ENCODE peak calls at places on chromosomes 2 and 18, in nine cellular contexts. One of them, this sample, is unnamed.

GRCh38 chr2:88657131-88657530 is 29.9 kb upstream of the EIF2AK3 start:
- DNase-seq in HL-60: no peak
- DNase-seq in kidney: no peak
- DNase-seq in WERI-Rb-1: no peak
- DNase-seq in choroid plexus epithelial cell: peak; percentile 44
- DNase-seq in lower lobe of right lung: no peak
- DNase-seq in brain microvascular endothelial cell: peak; percentile 45
- DNase-seq in foreskin fibroblast: no peak
- DNase-seq in right lobe of liver: no peak
- DNase-seq in this sample: no peak

GRCh38 chr2:28424799-28425492 is 32.3 kb downstream of the FOSL2 start:
- DNase-seq in kidney: no peak
- DNase-seq in WERI-Rb-1: no peak
- DNase-seq in brain microvascular endothelial cell: no peak
- DNase-seq in right lobe of liver: no peak
- DNase-seq in choroid plexus epithelial cell: no peak
- DNase-seq in foreskin fibroblast: no peak
- DNase-seq in HL-60: no peak
- DNase-seq in lower lobe of right lung: no peak
- DNase-seq in this sample: no peak

GRCh38 chr2:222655748-222656543 is at the start of gene FARSB:
- DNase-seq in right lobe of liver: peak; percentile 97
- DNase-seq in WERI-Rb-1: peak; percentile 95
- DNase-seq in brain microvascular endothelial cell: peak; percentile 91
- DNase-seq in choroid plexus epithelial cell: peak; percentile 97
- DNase-seq in kidney: peak; percentile 97
- DNase-seq in foreskin fibroblast: peak; percentile 93
- DNase-seq in lower lobe of right lung: peak; percentile 98
- DNase-seq in HL-60: peak; percentile 95
- DNase-seq in this sample: peak; percentile 98

GRCh38 chr2:121721926-121722325 is 14.7 kb downstream of the NIFK start:
- DNase-seq in foreskin fibroblast: peak; percentile 83
- DNase-seq in lower lobe of right lung: no peak
- DNase-seq in right lobe of liver: no peak
- DNase-seq in WERI-Rb-1: no peak
- DNase-seq in choroid plexus epithelial cell: peak; percentile 85
- DNase-seq in brain microvascular endothelial cell: peak; percentile 70
- DNase-seq in kidney: no peak
- DNase-seq in HL-60: no peak
- DNase-seq in this sample: peak; percentile 14

GRCh38 chr2:10591207-10591606 is 98.6 kb downstream of the NOL10 start:
- DNase-seq in kidney: no peak
- DNase-seq in brain microvascular endothelial cell: peak; percentile 16
- DNase-seq in HL-60: peak; percentile 7
- DNase-seq in choroid plexus epithelial cell: peak; percentile 58
- DNase-seq in foreskin fibroblast: no peak
- DNase-seq in right lobe of liver: no peak
- DNase-seq in lower lobe of right lung: no peak
- DNase-seq in WERI-Rb-1: no peak
- DNase-seq in this sample: peak; percentile 76

GRCh38 chr2:131058905-131059304 is 34.4 kb downstream of the FAM168B start:
- DNase-seq in lower lobe of right lung: no peak
- DNase-seq in right lobe of liver: no peak
- DNase-seq in foreskin fibroblast: no peak
- DNase-seq in WERI-Rb-1: no peak
- DNase-seq in choroid plexus epithelial cell: no peak
- DNase-seq in HL-60: no peak
- DNase-seq in brain microvascular endothelial cell: no peak
- DNase-seq in kidney: no peak
- DNase-seq in this sample: no peak

GRCh38 chr2:118168606-118169005 is 80.3 kb downstream of the INSIG2 start:
- DNase-seq in lower lobe of right lung: no peak
- DNase-seq in foreskin fibroblast: no peak
- DNase-seq in right lobe of liver: no peak
- DNase-seq in WERI-Rb-1: no peak
- DNase-seq in kidney: no peak
- DNase-seq in HL-60: no peak
- DNase-seq in choroid plexus epithelial cell: no peak
- DNase-seq in brain microvascular endothelial cell: no peak
- DNase-seq in this sample: peak; percentile 29

GRCh38 chr2:168874368-168875005 is 15.7 kb downstream of the SPC25 start:
- DNase-seq in foreskin fibroblast: no peak
- DNase-seq in brain microvascular endothelial cell: no peak
- DNase-seq in choroid plexus epithelial cell: no peak
- DNase-seq in kidney: no peak
- DNase-seq in right lobe of liver: no peak
- DNase-seq in HL-60: no peak
- DNase-seq in WERI-Rb-1: no peak
- DNase-seq in lower lobe of right lung: no peak
- DNase-seq in this sample: no peak

GRCh38 chr2:235573331-235574221 is 79.7 kb downstream of the AGAP1 start:
- DNase-seq in WERI-Rb-1: no peak
- DNase-seq in lower lobe of right lung: no peak
- DNase-seq in foreskin fibroblast: no peak
- DNase-seq in choroid plexus epithelial cell: no peak
- DNase-seq in brain microvascular endothelial cell: no peak
- DNase-seq in HL-60: no peak
- DNase-seq in right lobe of liver: peak; percentile 26
- DNase-seq in kidney: peak; percentile 81
- DNase-seq in this sample: no peak

GRCh38 chr2:30862054-30862651 is 54.9 kb upstream of the CAPN13 start:
- DNase-seq in right lobe of liver: no peak
- DNase-seq in kidney: no peak
- DNase-seq in choroid plexus epithelial cell: peak; percentile 87
- DNase-seq in foreskin fibroblast: peak; percentile 64
- DNase-seq in brain microvascular endothelial cell: peak; percentile 76
- DNase-seq in lower lobe of right lung: peak; percentile 59
- DNase-seq in WERI-Rb-1: peak; percentile 80
- DNase-seq in HL-60: peak; percentile 74
- DNase-seq in this sample: peak; percentile 85

GRCh38 chr2:7256377-7256776 is 339.2 kb downstream of the RNF144A start:
- DNase-seq in WERI-Rb-1: no peak
- DNase-seq in kidney: no peak
- DNase-seq in right lobe of liver: no peak
- DNase-seq in foreskin fibroblast: no peak
- DNase-seq in lower lobe of right lung: no peak
- DNase-seq in brain microvascular endothelial cell: no peak
- DNase-seq in choroid plexus epithelial cell: no peak
- DNase-seq in HL-60: no peak
- DNase-seq in this sample: no peak

GRCh38 chr2:3459185-3460015 is 59.9 kb downstream of the ADI1 start:
- DNase-seq in WERI-Rb-1: peak; percentile 56
- DNase-seq in right lobe of liver: no peak
- DNase-seq in lower lobe of right lung: peak; percentile 85
- DNase-seq in HL-60: no peak
- DNase-seq in foreskin fibroblast: no peak
- DNase-seq in brain microvascular endothelial cell: no peak
- DNase-seq in choroid plexus epithelial cell: no peak
- DNase-seq in kidney: no peak
- DNase-seq in this sample: no peak

GRCh38 chr18:78178812-78179211 is 800.8 kb upstream of the SALL3 start:
- DNase-seq in lower lobe of right lung: no peak
- DNase-seq in kidney: no peak
- DNase-seq in choroid plexus epithelial cell: no peak
- DNase-seq in WERI-Rb-1: no peak
- DNase-seq in HL-60: no peak
- DNase-seq in brain microvascular endothelial cell: no peak
- DNase-seq in right lobe of liver: no peak
- DNase-seq in foreskin fibroblast: no peak
- DNase-seq in this sample: no peak

GRCh38 chr18:78169487-78169886 is 810.1 kb upstream of the SALL3 start:
- DNase-seq in foreskin fibroblast: no peak
- DNase-seq in choroid plexus epithelial cell: no peak
- DNase-seq in right lobe of liver: no peak
- DNase-seq in lower lobe of right lung: no peak
- DNase-seq in WERI-Rb-1: no peak
- DNase-seq in HL-60: no peak
- DNase-seq in kidney: no peak
- DNase-seq in brain microvascular endothelial cell: no peak
- DNase-seq in this sample: no peak

GRCh38 chr18:78171954-78172353 is 807.7 kb upstream of the SALL3 start:
- DNase-seq in HL-60: no peak
- DNase-seq in kidney: no peak
- DNase-seq in brain microvascular endothelial cell: no peak
- DNase-seq in choroid plexus epithelial cell: no peak
- DNase-seq in foreskin fibroblast: no peak
- DNase-seq in right lobe of liver: no peak
- DNase-seq in WERI-Rb-1: no peak
- DNase-seq in lower lobe of right lung: no peak
- DNase-seq in this sample: no peak

GRCh38 chr18:78174737-78175136 is 804.9 kb upstream of the SALL3 start:
- DNase-seq in choroid plexus epithelial cell: no peak
- DNase-seq in HL-60: no peak
- DNase-seq in lower lobe of right lung: no peak
- DNase-seq in kidney: no peak
- DNase-seq in right lobe of liver: no peak
- DNase-seq in foreskin fibroblast: no peak
- DNase-seq in brain microvascular endothelial cell: no peak
- DNase-seq in WERI-Rb-1: no peak
- DNase-seq in this sample: no peak
- TF ChIP-seq CTCF in choroid plexus epithelial cell: no peak
- TF ChIP-seq CTCF in HL-60: no peak
- TF ChIP-seq CTCF in lower lobe of right lung: no peak
- TF ChIP-seq CTCF in kidney: no peak
- TF ChIP-seq CTCF in right lobe of liver: no peak
- TF ChIP-seq CTCF in foreskin fibroblast: no peak
- TF ChIP-seq CTCF in brain microvascular endothelial cell: no peak
- TF ChIP-seq CTCF in WERI-Rb-1: no peak
- TF ChIP-seq CTCF in this sample: no peak

GRCh38 chr2:190810981-190811587 is 69.5 kb upstream of the GLS start:
- DNase-seq in kidney: no peak
- DNase-seq in HL-60: no peak
- DNase-seq in choroid plexus epithelial cell: no peak
- DNase-seq in foreskin fibroblast: no peak
- DNase-seq in lower lobe of right lung: no peak
- DNase-seq in right lobe of liver: no peak
- DNase-seq in brain microvascular endothelial cell: no peak
- DNase-seq in WERI-Rb-1: no peak
- DNase-seq in this sample: no peak

GRCh38 chr2:190809876-190810525 is 70.6 kb upstream of the GLS start:
- DNase-seq in foreskin fibroblast: no peak
- DNase-seq in lower lobe of right lung: no peak
- DNase-seq in brain microvascular endothelial cell: no peak
- DNase-seq in WERI-Rb-1: no peak
- DNase-seq in choroid plexus epithelial cell: no peak
- DNase-seq in HL-60: no peak
- DNase-seq in kidney: no peak
- DNase-seq in right lobe of liver: no peak
- DNase-seq in this sample: no peak

GRCh38 chr2:190812506-190813294 is 67.9 kb upstream of the GLS start:
- DNase-seq in kidney: no peak
- DNase-seq in WERI-Rb-1: no peak
- DNase-seq in choroid plexus epithelial cell: peak; percentile 79
- DNase-seq in lower lobe of right lung: no peak
- DNase-seq in brain microvascular endothelial cell: peak; percentile 40
- DNase-seq in HL-60: no peak
- DNase-seq in foreskin fibroblast: peak; percentile 40
- DNase-seq in right lobe of liver: no peak
- DNase-seq in this sample: no peak

GRCh38 chr2:190805843-190806242 is 74.8 kb upstream of the GLS start:
- DNase-seq in choroid plexus epithelial cell: no peak
- DNase-seq in foreskin fibroblast: no peak
- DNase-seq in lower lobe of right lung: no peak
- DNase-seq in right lobe of liver: no peak
- DNase-seq in WERI-Rb-1: no peak
- DNase-seq in HL-60: no peak
- DNase-seq in kidney: no peak
- DNase-seq in brain microvascular endothelial cell: no peak
- DNase-seq in this sample: no peak

DNA sequence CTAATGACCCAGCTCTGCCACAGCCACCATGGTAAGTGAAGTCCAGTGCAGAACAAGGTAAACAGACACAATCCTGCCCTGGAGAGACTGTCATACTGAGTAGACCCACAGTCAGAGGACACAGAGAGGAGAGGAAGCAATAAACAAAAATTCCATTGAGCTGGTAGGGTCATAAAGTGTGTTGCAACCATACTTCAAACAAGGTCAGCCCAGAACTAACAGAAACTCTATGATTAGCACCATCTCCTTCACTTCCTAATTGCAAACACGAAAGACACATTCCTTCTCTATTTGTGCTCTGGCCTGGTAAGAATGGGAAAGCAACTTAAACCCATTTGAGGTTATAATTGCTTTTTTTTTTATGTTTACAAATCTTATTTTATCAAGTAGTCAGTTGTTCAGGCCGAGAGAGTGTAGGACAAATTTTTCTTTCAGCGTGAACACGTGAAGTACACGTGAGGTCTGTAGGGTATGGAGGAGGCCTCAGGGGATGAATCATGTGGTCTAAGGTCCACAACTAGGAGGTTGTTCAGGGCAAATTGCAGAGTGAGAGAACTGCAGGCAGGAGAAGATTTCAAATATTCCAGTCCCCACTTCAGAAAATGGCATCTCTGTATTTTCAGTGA is 71.4 kb upstream of the GLS start:
- DNase-seq in WERI-Rb-1: no peak
- DNase-seq in kidney: no peak
- DNase-seq in right lobe of liver: no peak
- DNase-seq in choroid plexus epithelial cell: no peak
- DNase-seq in lower lobe of right lung: no peak
- DNase-seq in foreskin fibroblast: no peak
- DNase-seq in brain microvascular endothelial cell: no peak
- DNase-seq in HL-60: no peak
- DNase-seq in this sample: no peak
- H3K4me3 ChIP-seq in WERI-Rb-1: no peak overlapping the region
- H3K4me3 ChIP-seq in kidney: no peak overlapping the region
- H3K4me3 ChIP-seq in right lobe of liver: no peak overlapping the region
- H3K4me3 ChIP-seq in choroid plexus epithelial cell: no peak overlapping the region
- H3K4me3 ChIP-seq in lower lobe of right lung: no peak overlapping the region
- H3K4me3 ChIP-seq in foreskin fibroblast: no peak overlapping the region
- H3K4me3 ChIP-seq in brain microvascular endothelial cell: no peak overlapping the region
- H3K4me3 ChIP-seq in HL-60: no peak overlapping the region
- H3K4me3 ChIP-seq in this sample: no peak overlapping the region

DNA sequence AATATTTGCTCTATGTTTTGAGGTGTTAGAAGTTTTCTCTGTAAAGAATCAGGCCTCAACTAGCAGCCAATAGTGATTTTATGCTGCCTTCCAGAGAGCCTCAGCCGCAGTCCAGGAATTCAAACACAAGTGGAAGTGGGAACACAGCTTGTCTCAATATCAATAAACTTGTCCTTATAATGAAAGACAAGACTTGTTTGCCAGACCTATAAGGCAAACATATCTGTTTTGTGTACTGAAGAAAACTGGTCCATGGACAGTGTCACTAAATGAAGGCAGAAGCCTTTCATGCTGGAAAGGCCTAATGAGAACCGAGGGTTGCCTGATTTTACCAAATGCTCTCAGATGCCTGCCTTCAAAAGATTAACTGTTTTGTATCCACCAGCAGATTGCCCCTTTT is 182.2 kb downstream of the EPHA4 start:
- DNase-seq in right lobe of liver: no peak
- DNase-seq in HL-60: no peak
- DNase-seq in choroid plexus epithelial cell: no peak
- DNase-seq in kidney: no peak
- DNase-seq in brain microvascular endothelial cell: no peak
- DNase-seq in foreskin fibroblast: no peak
- DNase-seq in WERI-Rb-1: no peak
- DNase-seq in lower lobe of right lung: no peak
- DNase-seq in this sample: no peak
- TF ChIP-seq CTCF in right lobe of liver: no peak
- TF ChIP-seq CTCF in HL-60: no peak
- TF ChIP-seq CTCF in choroid plexus epithelial cell: no peak
- TF ChIP-seq CTCF in kidney: no peak
- TF ChIP-seq CTCF in brain microvascular endothelial cell: no peak
- TF ChIP-seq CTCF in foreskin fibroblast: no peak
- TF ChIP-seq CTCF in WERI-Rb-1: no peak
- TF ChIP-seq CTCF in lower lobe of right lung: no peak
- TF ChIP-seq CTCF in this sample: no peak

GRCh38 chr2:145258903-145259579 is 739.1 kb upstream of the ZEB2 start:
- DNase-seq in WERI-Rb-1: no peak
- DNase-seq in foreskin fibroblast: peak; percentile 17
- DNase-seq in right lobe of liver: no peak
- DNase-seq in choroid plexus epithelial cell: peak; percentile 37
- DNase-seq in HL-60: peak; percentile 83
- DNase-seq in lower lobe of right lung: no peak
- DNase-seq in kidney: no peak
- DNase-seq in brain microvascular endothelial cell: peak; percentile 9
- DNase-seq in this sample: no peak
- H3K4me3 ChIP-seq in WERI-Rb-1: no peak overlapping the region
- H3K4me3 ChIP-seq in foreskin fibroblast: no peak overlapping the region
- H3K4me3 ChIP-seq in right lobe of liver: no peak overlapping the region
- H3K4me3 ChIP-seq in choroid plexus epithelial cell: no peak overlapping the region
- H3K4me3 ChIP-seq in HL-60: no peak overlapping the region
- H3K4me3 ChIP-seq in lower lobe of right lung: no peak overlapping the region
- H3K4me3 ChIP-seq in kidney: no peak overlapping the region
- H3K4me3 ChIP-seq in brain microvascular endothelial cell: no peak overlapping the region
- H3K4me3 ChIP-seq in this sample: no peak overlapping the region

This sample was measured in A673.